ENCODE peak calls at places on chromosomes 11 and 22, in five cellular contexts. U, P, X, D and G are unnamed samples.

GRCh38 chr11:129434641-129435498 is 59.2 kb downstream of the BARX2 start:
- DNase-seq in U (no peak), P (no peak), X (no peak), D (peak; percentile 58), G (no peak)

GRCh38 chr11:77113382-77114088 is 10.9 kb downstream of the OMP start:
- DNase-seq in U (peak; percentile 65), P (no peak), X (no peak), D (no peak), G (peak; percentile 47)

GRCh38 chr11:96204366-96204659 is 138.7 kb downstream of the MAML2 start:
- DNase-seq in U (no peak), P (no peak), X (no peak), D (no peak), G (no peak)

GRCh38 chr11:10606536-10607208 is 38.2 kb upstream of the LYVE1 start:
- DNase-seq in U (no peak), P (no peak), X (no peak), D (peak; percentile 57), G (peak; percentile 60)

GRCh38 chr11:85627332-85627997 is at the start of gene DLG2:
- DNase-seq in U (no peak), P (no peak), X (no peak), D (peak; percentile 59), G (peak; percentile 61)

GRCh38 chr11:124043420-124043819 is 2.3 kb upstream of the OR10G7 start:
- DNase-seq in U (no peak), P (no peak), X (no peak), D (no peak), G (no peak)

GRCh38 chr11:94169930-94170329 is 41.3 kb downstream of the PANX1 start:
- DNase-seq in U (no peak), P (no peak), X (no peak), D (no peak), G (no peak)

GRCh38 chr11:72154816-72155215 is 19.3 kb downstream of the FOLR3 start:
- DNase-seq in U (no peak), P (no peak), X (no peak), D (no peak), G (no peak)

GRCh38 chr22:47259049-47259448 is 496.6 kb downstream of the TBC1D22A start:
- DNase-seq in U (no peak), P (no peak), X (no peak), D (no peak), G (no peak)

GRCh38 chr11:36608491-36609199 is 10.6 kb upstream of the RAG2 start:
- DNase-seq in U (no peak), P (no peak), X (no peak), D (no peak), G (no peak)

GRCh38 chr11:35288817-35289541 is 130.4 kb downstream of the SLC1A2 start:
- DNase-seq in U (no peak), P (no peak), X (no peak), D (peak; percentile 25), G (peak; percentile 83)

GRCh38 chr22:37303821-37304274 is 21.5 kb downstream of the CYTH4 start:
- DNase-seq in U (no peak), P (no peak), X (no peak), D (peak; percentile 90), G (peak; percentile 94)

GRCh38 chr11:71334191-71334590 is 81.8 kb upstream of the SHANK2 start:
- DNase-seq in U (peak; percentile 17), P (peak; percentile 56), X (no peak), D (no peak), G (no peak)

GRCh38 chr11:9313648-9314290 is 624 bp downstream of the TMEM41B start:
- DNase-seq in U (no peak), P (no peak), X (no peak), D (peak; percentile 30), G (peak; percentile 14)

GRCh38 chr11:19576054-19576453 is 136.6 kb upstream of the NAV2 start:
- DNase-seq in U (no peak), P (peak; percentile 66), X (no peak), D (no peak), G (peak; percentile 46)

GRCh38 chr11:27472398-27473016 is at the start of gene LGR4:
- DNase-seq in U (peak; percentile 90), P (peak; percentile 97), X (peak; percentile 94), D (peak; percentile 96), G (peak; percentile 84)

GRCh38 chr11:128563308-128563707 is 24.1 kb downstream of the ETS1 start:
- DNase-seq in U (no peak), P (no peak), X (no peak), D (no peak), G (no peak)

GRCh38 chr11:78195917-78196545 is 7.3 kb downstream of the USP35 start:
- DNase-seq in U (no peak), P (no peak), X (no peak), D (no peak), G (peak; percentile 39)

GRCh38 chr11:75576017-75576416 is 14.0 kb downstream of the SERPINH1 start:
- DNase-seq in U (no peak), P (no peak), X (no peak), D (no peak), G (no peak)

GRCh38 chr11:76159983-76160661 is 46.2 kb downstream of the WNT11 start:
- DNase-seq in U (no peak), P (no peak), X (no peak), D (no peak), G (no peak)

GRCh38 chr11:63667993-63668392 is 3.2 kb downstream of the ATL3 start:
- DNase-seq in U (no peak), P (no peak), X (no peak), D (peak; percentile 94), G (peak; percentile 94)

GRCh38 chr11:100777736-100778135 is 90.6 kb downstream of the ARHGAP42 start:
- DNase-seq in U (no peak), P (no peak), X (no peak), D (no peak), G (no peak)

GRCh38 chr11:96307748-96308133 is 35.3 kb downstream of the MAML2 start:
- DNase-seq in U (no peak), P (no peak), X (no peak), D (peak; percentile 90), G (peak; percentile 95)

GRCh38 chr11:129951201-129951882 is 51.3 kb downstream of the PRDM10 start:
- DNase-seq in U (no peak), P (no peak), X (peak; percentile 71), D (peak; percentile 80), G (no peak)

DNA sequence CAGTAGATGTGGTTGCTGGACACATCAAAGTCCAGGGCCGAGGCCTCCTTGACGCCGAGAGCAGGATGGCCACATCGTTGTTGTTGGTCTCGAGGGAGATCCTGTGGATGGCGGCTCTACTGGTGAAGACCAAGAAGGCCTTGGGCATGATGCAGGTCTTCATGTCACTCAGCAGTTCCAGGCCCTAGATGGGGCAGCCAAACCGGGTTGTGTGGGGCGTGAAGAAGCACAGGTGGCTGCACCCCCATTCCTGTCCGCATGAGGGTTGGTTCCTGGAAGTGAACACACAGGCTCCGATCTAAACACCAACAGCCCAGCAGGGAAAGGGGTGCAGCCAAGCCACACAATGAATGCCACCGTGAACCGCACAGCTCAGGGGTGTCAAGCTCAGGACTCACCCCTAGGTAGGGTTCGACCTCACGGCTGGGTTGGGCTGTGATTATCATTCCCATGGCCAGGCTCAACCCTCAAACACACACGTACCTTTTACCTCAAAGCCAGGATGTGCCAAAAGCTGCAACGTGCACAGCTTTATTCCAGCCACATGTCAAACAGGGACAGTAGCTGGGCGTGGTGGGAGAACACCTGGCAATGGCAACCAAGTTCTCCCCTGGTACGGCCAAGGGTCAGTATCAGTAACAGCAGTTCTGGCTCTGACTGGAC is 132.3 kb downstream of the CRYBB2 start:
- DNase-seq in U (no peak), P (peak; percentile 54), X (no peak), D (no peak), G (no peak)
- H3K4me3 ChIP-seq in U (no peak overlapping the region), P (no peak overlapping the region), X (no peak overlapping the region), D (no peak overlapping the region), G (no peak overlapping the region)

GRCh38 chr11:119318240-119319135 is 1.6 kb upstream of the MCAM start:
- DNase-seq in U (no peak), P (peak; percentile 80), X (peak; percentile 79), D (peak; percentile 86), G (peak; percentile 54)
- TF ChIP-seq CTCF in U (no peak), P (no peak), X (no peak), D (no peak), G (no peak)

GRCh38 chr11:65611028-65611757 is 2.8 kb downstream of the MAP3K11 start:
- DNase-seq in U (no peak), P (no peak), X (no peak), D (no peak), G (no peak)
- H3K4me3 ChIP-seq in U (no peak overlapping the region), P (peak overlapping the region; percentile 83), X (peak overlapping the region; percentile 97), D (no peak overlapping the region), G (peak overlapping the region; percentile 6)

GRCh38 chr11:116867619-116868018 is 30.2 kb upstream of the APOA1 start:
- DNase-seq in U (no peak), P (no peak), X (no peak), D (no peak), G (no peak)

GRCh38 chr11:116868066-116868465 is 30.6 kb upstream of the APOA1 start:
- DNase-seq in U (no peak), P (no peak), X (no peak), D (no peak), G (no peak)

GRCh38 chr11:116871248-116871647 is 33.8 kb upstream of the APOA1 start:
- DNase-seq in U (no peak), P (no peak), X (no peak), D (peak; percentile 87), G (peak; percentile 95)

GRCh38 chr11:116870054-116870453 is 32.6 kb upstream of the APOA1 start:
- DNase-seq in U (no peak), P (no peak), X (no peak), D (no peak), G (no peak)

DNA sequence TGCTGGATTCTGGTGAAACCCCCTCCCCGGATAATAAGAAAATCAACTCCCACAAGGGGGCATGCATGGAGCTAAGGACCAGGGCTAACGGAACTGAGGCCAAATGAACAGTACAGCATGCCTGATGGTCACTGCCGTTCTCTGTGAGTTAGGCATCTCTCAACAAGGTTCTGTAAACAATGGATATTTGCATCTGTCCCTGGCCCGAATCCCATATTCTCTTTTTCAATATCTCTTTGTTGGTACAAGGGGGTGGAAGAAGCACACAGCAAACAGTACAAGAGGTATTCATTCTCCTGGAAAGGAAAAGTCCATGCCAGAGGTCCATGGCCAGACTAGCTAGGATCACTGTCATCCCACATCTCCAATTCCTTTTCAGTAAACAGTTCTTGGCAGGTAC is 32.2 kb upstream of the APOA1 start:
- DNase-seq in U (no peak), P (no peak), X (no peak), D (no peak), G (no peak)
- TF ChIP-seq CTCF in U (no peak), P (no peak), X (no peak), D (no peak), G (no peak)

DNA sequence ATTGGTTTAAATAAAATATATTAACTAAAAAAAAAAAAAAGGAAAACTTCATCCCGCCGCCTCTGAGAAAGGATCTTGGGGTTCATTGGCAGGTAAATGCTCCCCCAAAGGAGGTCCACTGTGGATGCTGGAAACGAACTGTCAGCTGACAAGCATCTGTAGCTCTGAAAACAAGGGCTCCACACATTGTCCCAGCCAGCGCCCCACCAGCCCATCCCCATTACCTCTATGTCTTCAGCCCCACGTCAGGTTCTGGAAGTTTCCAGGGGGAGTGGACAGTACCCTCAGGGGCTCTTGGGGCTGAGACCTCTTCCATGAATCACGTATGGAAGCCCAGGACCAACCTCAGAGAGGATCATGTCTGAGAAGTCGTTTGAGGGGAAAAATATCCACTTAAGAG is 66.4 kb upstream of the WNT7B start:
- DNase-seq in U (peak; percentile 48), P (peak; percentile 70), X (no peak), D (peak; percentile 30), G (peak; percentile 16)
- H3K4me3 ChIP-seq in U (peak overlapping the region; percentile 54), P (peak overlapping the region; percentile 85), X (peak overlapping the region; percentile 76), D (no peak overlapping the region), G (peak overlapping the region; percentile 49)